ENCODE peak calls at places on chromosomes 16 and 17, in ten cellular contexts. P is CD8-positive, alpha-beta T cell; S is vagina; V is BE2C; A is epithelial cell of esophagus; M is AG10803; J is thoracic aorta; X is ovary; R is AG04450; E is SK-N-SH. L is an unnamed sample.

GRCh38 chr17:35373532-35373983 is at the start of gene SLFN11:
- DNase-seq in S (no peak), X (peak), J (peak), P (peak), R (peak), V (no peak), E (peak), A (peak), M (peak), L (peak)

GRCh38 chr16:57720142-57720575 is 15.4 kb upstream of the KATNB1 start:
- DNase-seq in A (peak), V (peak), M (peak), J (no peak), P (no peak), X (no peak), E (peak), R (peak), S (no peak), L (peak)

GRCh38 chr17:38748329-38749221 is at the start of gene PCGF2:
- DNase-seq in R (peak), S (no peak), P (no peak), E (peak), J (peak), V (peak), M (peak), A (peak), X (peak), L (peak)

GRCh38 chr17:78979780-78980623 is at the start of gene LGALS3BP:
- DNase-seq in E (peak), P (no peak), R (peak), V (peak), S (no peak), A (peak), J (no peak), X (peak), M (peak), L (peak)

GRCh38 chr17:5413682-5414081 is 5.8 kb downstream of the NUP88 start:
- DNase-seq in A (peak), S (no peak), X (no peak), E (no peak), V (no peak), J (no peak), R (peak), P (no peak), M (peak), L (peak)

GRCh38 chr16:73743665-73744496 is 552.7 kb upstream of the PSMD7 start:
- DNase-seq in P (no peak), E (peak), X (no peak), A (no peak), J (no peak), S (no peak), R (no peak), M (no peak), V (peak), L (no peak)

GRCh38 chr17:75612906-75613626 is 20.2 kb upstream of the SMIM5 start:
- DNase-seq in S (no peak), P (no peak), J (no peak), V (no peak), A (no peak), E (no peak), M (no peak), R (no peak), X (no peak), L (no peak)

GRCh38 chr17:50837286-50837979 is 2.0 kb downstream of the WFIKKN2 start:
- DNase-seq in V (no peak), A (no peak), X (no peak), E (no peak), P (no peak), R (no peak), S (no peak), J (no peak), M (no peak), L (no peak)

GRCh38 chr16:57690782-57691471 is 3.7 kb upstream of the DRC7 start:
- DNase-seq in E (no peak), A (no peak), R (no peak), P (no peak), J (no peak), M (no peak), S (no peak), V (no peak), X (no peak), L (peak)

GRCh38 chr17:61837175-61838051 is 25.9 kb downstream of the BRIP1 start:
- DNase-seq in S (no peak), X (peak), J (no peak), P (peak), A (peak), R (peak), M (peak), E (peak), V (peak), L (peak)

GRCh38 chr17:79923974-79924638 is 84.9 kb upstream of the CBX4 start:
- DNase-seq in R (no peak), A (no peak), V (peak), E (peak), P (no peak), M (no peak), X (no peak), S (no peak), J (no peak), L (no peak)

GRCh38 chr16:57640185-57640584 is 11.8 kb downstream of the ADGRG1 start:
- DNase-seq in J (no peak), S (no peak), A (no peak), R (no peak), E (no peak), P (no peak), V (no peak), X (no peak), M (no peak), L (no peak)

GRCh38 chr16:10618710-10619209 is 38.4 kb upstream of the EMP2 start:
- DNase-seq in X (no peak), M (no peak), V (no peak), S (no peak), R (no peak), A (peak), J (no peak), E (no peak), P (no peak), L (no peak)

GRCh38 chr16:10619271-10619849 is 39.0 kb upstream of the EMP2 start:
- DNase-seq in M (no peak), E (peak), V (peak), J (no peak), A (peak), R (no peak), X (no peak), P (no peak), S (no peak), L (no peak)

GRCh38 chr16:10617662-10618420 is 37.4 kb upstream of the EMP2 start:
- DNase-seq in X (no peak), A (peak), R (no peak), M (no peak), E (no peak), J (no peak), S (no peak), V (no peak), P (no peak), L (peak)

GRCh38 chr16:10622036-10622921 is 41.9 kb upstream of the EMP2 start:
- DNase-seq in X (no peak), A (no peak), E (no peak), J (no peak), P (no peak), V (no peak), S (no peak), R (no peak), M (no peak), L (no peak)

DNA sequence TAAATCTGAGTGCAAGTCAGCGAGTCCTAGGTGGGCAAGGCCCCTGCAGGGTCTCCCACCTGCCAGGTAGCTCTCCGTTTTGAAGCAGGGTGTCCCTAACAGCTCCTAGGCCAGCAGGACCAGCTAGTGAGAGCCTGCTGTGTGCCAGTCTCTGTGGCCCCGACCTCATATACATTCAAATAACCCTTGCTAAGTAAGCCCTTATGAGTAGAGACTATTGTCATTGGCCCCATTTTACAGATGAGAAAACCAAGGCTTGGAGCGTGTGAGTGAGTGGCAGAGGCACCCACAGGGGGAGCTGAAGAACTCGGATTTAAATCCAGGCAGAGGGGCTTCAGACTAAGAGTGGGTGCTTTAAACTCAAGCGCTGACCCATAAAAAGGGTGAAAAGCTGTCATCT is 39.7 kb upstream of the EMP2 start:
- DNase-seq in J (no peak), E (no peak), P (no peak), X (no peak), S (no peak), R (no peak), M (no peak), V (no peak), A (no peak), L (no peak)
- H3K4me3 ChIP-seq in J (no peak), E (no peak), P (no peak), X (no peak), S (no peak), R (no peak), M (no peak), V (peak), A (no peak), L (no peak)

GRCh38 chr17:67662712-67663111 is 55.0 kb upstream of the NOL11 start:
- DNase-seq in X (no peak), V (no peak), S (no peak), R (no peak), P (no peak), M (no peak), E (no peak), A (no peak), J (no peak), L (no peak)

GRCh38 chr17:67666028-67666427 is 51.7 kb upstream of the NOL11 start:
- DNase-seq in V (no peak), S (no peak), R (no peak), X (no peak), A (no peak), M (no peak), P (no peak), J (no peak), E (no peak), L (no peak)

GRCh38 chr17:67659028-67659427 is 58.7 kb upstream of the NOL11 start:
- DNase-seq in X (no peak), R (no peak), V (no peak), A (no peak), S (no peak), E (no peak), J (no peak), P (no peak), M (no peak), L (no peak)

GRCh38 chr17:67666710-67667109 is 51.0 kb upstream of the NOL11 start:
- DNase-seq in R (no peak), A (no peak), J (no peak), M (no peak), S (no peak), X (no peak), P (no peak), V (no peak), E (peak), L (no peak)

GRCh38 chr17:67663445-67663844 is 54.3 kb upstream of the NOL11 start:
- DNase-seq in V (no peak), P (no peak), X (no peak), E (no peak), A (no peak), R (no peak), S (no peak), J (no peak), M (no peak), L (no peak)
- TF ChIP-seq CTCF in V (no peak), P (no peak), X (no peak), E (peak), A (no peak), R (no peak), S (no peak), J (no peak), M (no peak), L (no peak)

GRCh38 chr16:49754495-49755290 is 101.2 kb downstream of the ZNF423 start:
- DNase-seq in M (peak), X (no peak), J (no peak), S (no peak), E (peak), A (no peak), V (no peak), R (no peak), P (no peak), L (no peak)
- H3K4me3 ChIP-seq in M (peak), X (peak), J (peak), S (peak), E (no peak), A (no peak), V (peak), R (no peak), P (no peak), L (peak)

GRCh38 chr16:10640934-10641333 is 53.8 kb downstream of the TEKT5 start:
- DNase-seq in J (no peak), A (no peak), P (no peak), R (no peak), V (no peak), S (no peak), M (no peak), X (no peak), E (no peak), L (no peak)
- TF ChIP-seq CTCF in J (no peak), A (no peak), P (no peak), R (no peak), V (no peak), S (no peak), M (no peak), X (no peak), E (no peak), L (no peak)

DNA sequence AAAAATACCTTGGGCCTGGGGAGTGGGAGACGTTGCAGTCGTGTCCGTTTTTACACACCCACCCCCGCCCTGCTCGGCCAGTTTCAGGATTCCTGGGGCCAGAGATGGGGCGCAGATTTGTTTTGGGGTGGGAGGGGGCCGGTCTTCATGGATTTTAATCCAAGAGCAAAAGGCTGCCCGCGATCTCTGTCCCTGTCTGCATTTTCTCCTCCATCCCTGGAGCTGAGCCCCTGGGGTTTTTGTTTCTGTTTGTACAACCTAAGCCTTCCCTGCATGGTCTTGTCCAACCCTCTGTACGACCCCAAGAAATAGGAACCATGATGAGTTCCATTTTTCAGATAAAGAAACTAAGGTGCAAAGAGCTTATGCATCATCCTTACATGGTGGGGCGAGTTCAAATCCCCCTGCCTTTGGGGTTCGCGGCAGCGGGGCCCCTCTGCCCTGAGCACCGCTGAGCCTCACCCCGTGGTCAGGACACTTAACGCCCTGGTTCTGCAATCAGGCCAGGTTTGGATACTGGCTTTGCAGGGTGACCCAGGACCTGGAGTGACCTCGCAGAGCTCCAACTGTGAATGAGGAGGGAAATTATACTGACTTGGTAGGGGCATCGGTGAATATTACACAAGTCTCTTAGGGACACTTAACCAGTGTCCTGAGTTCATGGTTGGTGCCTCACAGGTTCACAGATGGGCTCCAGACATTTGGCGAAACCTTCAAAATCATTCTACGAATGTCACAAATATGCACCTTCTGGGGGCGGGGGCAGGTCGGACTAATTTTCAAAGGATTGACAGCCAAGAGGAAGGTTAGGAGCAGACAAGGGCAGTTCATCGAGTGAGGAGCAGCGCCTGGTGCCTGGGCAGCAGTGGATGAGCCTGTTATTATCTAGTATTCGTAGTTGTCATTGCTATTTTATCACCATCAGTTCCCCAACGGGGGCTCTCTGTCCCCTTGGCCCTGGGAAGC is 4.1 kb upstream of the FOXF1 start:
- DNase-seq in A (no peak), J (no peak), R (no peak), X (no peak), P (no peak), S (no peak), M (no peak), E (no peak), V (no peak), L (no peak)
- H3K4me3 ChIP-seq in A (no peak), J (no peak), R (peak), X (no peak), P (no peak), S (peak), M (no peak), E (no peak), V (no peak), L (no peak)

GRCh38 chr16:3088450-3088849 is 10.6 kb downstream of the ZSCAN10 start:
- DNase-seq in S (no peak), J (no peak), V (no peak), P (no peak), X (no peak), M (no peak), A (no peak), E (no peak), R (no peak), L (no peak)

GRCh38 chr16:3086596-3087242 is 12.4 kb downstream of the ZSCAN10 start:
- DNase-seq in J (no peak), V (no peak), S (no peak), R (no peak), X (no peak), M (no peak), E (no peak), A (no peak), P (no peak), L (no peak)

GRCh38 chr16:3085868-3086595 is 13.1 kb downstream of the ZSCAN10 start:
- DNase-seq in V (no peak), P (no peak), S (no peak), R (no peak), J (no peak), X (no peak), E (no peak), A (no peak), M (no peak), L (no peak)

GRCh38 chr16:3087836-3088235 is 11.3 kb downstream of the ZSCAN10 start:
- DNase-seq in R (no peak), P (no peak), S (no peak), J (no peak), V (no peak), X (no peak), M (no peak), A (no peak), E (no peak), L (no peak)

GRCh38 chr16:3087243-3087791 is 11.8 kb downstream of the ZSCAN10 start:
- DNase-seq in R (no peak), J (no peak), M (no peak), S (no peak), P (no peak), E (no peak), X (no peak), V (no peak), A (no peak), L (no peak)
- TF ChIP-seq CTCF in R (peak), J (no peak), M (no peak), S (no peak), P (no peak), E (no peak), X (no peak), V (peak), A (no peak), L (peak)

GRCh38 chr17:36600936-36601302 is 464 bp upstream of the MRM1 start:
- DNase-seq in E (no peak), J (no peak), M (no peak), V (no peak), R (no peak), A (no peak), P (no peak), S (no peak), X (peak), L (peak)
- H3K4me3 ChIP-seq in E (peak), J (peak), M (peak), V (peak), R (peak), A (peak), P (peak), S (peak), X (peak), L (peak)

DNA sequence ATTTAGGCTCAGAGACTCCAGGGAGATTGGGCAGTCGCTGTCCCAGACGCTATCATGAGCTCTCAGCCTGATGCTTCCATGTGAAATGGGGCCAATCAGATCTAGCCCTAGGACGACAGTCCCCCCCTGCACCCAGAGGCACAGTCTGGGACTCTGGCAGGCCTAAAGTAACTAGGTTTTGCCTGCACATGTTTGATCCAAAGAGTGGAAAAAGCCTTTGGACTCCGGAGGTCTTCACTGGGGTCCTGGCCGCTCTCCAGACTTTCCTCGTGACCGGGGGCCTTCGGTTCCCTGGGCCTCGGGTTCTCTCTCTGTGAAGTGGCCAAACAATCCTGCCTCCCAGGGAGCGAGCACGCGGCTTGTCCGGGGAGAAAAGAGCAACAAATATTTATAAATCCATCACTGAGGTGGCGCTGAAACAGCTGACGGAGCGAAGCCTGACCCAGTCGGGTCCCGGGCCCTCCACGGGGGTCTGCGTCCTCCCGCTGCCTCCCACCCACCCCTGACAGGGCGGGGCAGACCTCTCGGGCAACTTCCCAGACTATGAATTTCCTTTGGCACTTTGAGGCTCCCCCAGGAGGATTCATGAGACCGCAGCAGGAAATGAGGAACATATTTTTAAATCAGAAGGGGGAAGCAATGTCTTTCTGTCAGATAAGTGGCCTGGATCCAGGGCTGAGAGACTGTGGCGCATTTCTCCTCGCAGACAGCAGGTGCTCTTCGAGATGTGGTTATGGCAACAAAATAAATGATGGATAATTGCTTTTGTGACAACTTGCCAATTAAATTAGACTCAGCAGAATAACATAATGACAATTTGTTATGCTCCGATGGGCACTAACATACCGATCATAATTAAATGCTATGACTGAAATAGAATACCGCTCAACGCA is 38.9 kb downstream of the MRPS23 start:
- DNase-seq in V (peak), S (no peak), M (peak), P (no peak), R (no peak), E (peak), X (peak), A (no peak), J (no peak), L (peak)
- TF ChIP-seq CTCF in V (peak), S (no peak), M (no peak), P (no peak), R (no peak), E (no peak), X (no peak), A (no peak), J (peak), L (no peak)

GRCh38 chr16:68075980-68076379 is 9.2 kb upstream of the NFATC3 start:
- DNase-seq in M (no peak), S (peak), P (no peak), E (no peak), A (no peak), X (no peak), J (no peak), V (no peak), R (no peak), L (no peak)
- H3K4me3 ChIP-seq in M (no peak), S (no peak), P (no peak), E (no peak), A (no peak), X (no peak), J (no peak), V (no peak), R (no peak), L (no peak)